ENCODE peak calls at places on chromosome 17, in seven cellular contexts. L is astrocyte of the spinal cord, V is AG10803, M is heart left ventricle, C is Panc1, Q is progenitor cell of endocrine pancreas, U is tibial nerve. H is an unnamed sample.

GRCh38 chr17:59633658-59634359 is 14.1 kb downstream of the CLTC start:
- DNase-seq in V (no peak), C (no peak), L (no peak), U (no peak), Q (no peak), M (no peak), H (no peak)

GRCh38 chr17:32907583-32907982 is 20.4 kb upstream of the TMEM98 start:
- DNase-seq in C (no peak), M (no peak), U (no peak), Q (no peak), V (no peak), L (no peak), H (no peak)

GRCh38 chr17:3724373-3725077 is 822 bp downstream of the HASPIN start:
- DNase-seq in U (no peak), Q (no peak), V (no peak), L (no peak), C (no peak), M (no peak), H (no peak)

GRCh38 chr17:72187544-72187943 is 66.7 kb downstream of the SOX9 start:
- DNase-seq in M (peak), Q (no peak), L (peak), U (peak), V (no peak), C (no peak), H (no peak)

GRCh38 chr17:40307001-40307690 is 1.8 kb upstream of the RARA start:
- DNase-seq in L (peak), U (no peak), C (no peak), M (no peak), Q (no peak), V (peak), H (no peak)

GRCh38 chr17:78231991-78232759 is 744 bp downstream of the TMEM235 start:
- DNase-seq in L (no peak), V (no peak), M (no peak), Q (no peak), U (no peak), C (no peak), H (no peak)

GRCh38 chr17:66740226-66740625 is 94.7 kb upstream of the CACNG5 start:
- DNase-seq in U (no peak), V (no peak), C (no peak), L (no peak), M (no peak), Q (no peak), H (no peak)

GRCh38 chr17:64020068-64020766 is at the start of gene ICAM2:
- DNase-seq in V (no peak), L (no peak), U (peak), C (no peak), Q (no peak), M (peak), H (peak)

GRCh38 chr17:34519286-34519685 is 60.1 kb upstream of the TMEM132E start:
- DNase-seq in V (no peak), C (no peak), Q (no peak), U (no peak), L (no peak), M (no peak), H (no peak)

GRCh38 chr17:74738051-74738996 is 1.3 kb downstream of the RAB37 start:
- DNase-seq in U (no peak), V (no peak), C (no peak), L (no peak), M (no peak), Q (no peak), H (no peak)

GRCh38 chr17:66268247-66268927 is 34.0 kb upstream of the PRKCA start:
- DNase-seq in C (no peak), U (no peak), V (peak), Q (no peak), M (no peak), L (peak), H (no peak)

GRCh38 chr17:17075037-17075755 is 32.9 kb downstream of the MPRIP start:
- DNase-seq in L (peak), U (peak), Q (no peak), V (peak), M (peak), C (no peak), H (no peak)

GRCh38 chr17:18037482-18037881 is 1.5 kb downstream of the ATPAF2 start:
- DNase-seq in L (no peak), U (no peak), M (no peak), V (no peak), C (no peak), Q (no peak), H (no peak)

GRCh38 chr17:76132574-76133338 is 8.3 kb downstream of the FOXJ1 start:
- DNase-seq in Q (peak), M (no peak), V (no peak), U (no peak), L (no peak), C (no peak), H (no peak)

GRCh38 chr17:68972119-68972704 is 17.0 kb upstream of the ABCA8 start:
- DNase-seq in V (peak), L (peak), U (peak), Q (no peak), M (no peak), C (no peak), H (no peak)

GRCh38 chr17:47821424-47822379 is at the start of gene OSBPL7:
- DNase-seq in Q (peak), V (peak), U (peak), M (peak), C (no peak), L (peak), H (peak)
- TF ChIP-seq CTCF in Q (no peak), V (peak), U (no peak), M (no peak), C (no peak), L (peak), H (no peak)

GRCh38 chr17:57484826-57485565 is 228.7 kb downstream of the MSI2 start:
- DNase-seq in L (no peak), M (no peak), V (no peak), C (no peak), U (no peak), Q (no peak), H (no peak)
- TF ChIP-seq CTCF in L (no peak), M (no peak), V (no peak), C (no peak), U (no peak), Q (no peak), H (no peak)

GRCh38 chr17:61411114-61411943 is 11.7 kb downstream of the TBX2 start:
- DNase-seq in L (peak), V (peak), U (no peak), M (peak), C (no peak), Q (peak), H (no peak)
- TF ChIP-seq CTCF in L (peak), V (peak), U (no peak), M (no peak), C (peak), Q (peak), H (no peak)

DNA sequence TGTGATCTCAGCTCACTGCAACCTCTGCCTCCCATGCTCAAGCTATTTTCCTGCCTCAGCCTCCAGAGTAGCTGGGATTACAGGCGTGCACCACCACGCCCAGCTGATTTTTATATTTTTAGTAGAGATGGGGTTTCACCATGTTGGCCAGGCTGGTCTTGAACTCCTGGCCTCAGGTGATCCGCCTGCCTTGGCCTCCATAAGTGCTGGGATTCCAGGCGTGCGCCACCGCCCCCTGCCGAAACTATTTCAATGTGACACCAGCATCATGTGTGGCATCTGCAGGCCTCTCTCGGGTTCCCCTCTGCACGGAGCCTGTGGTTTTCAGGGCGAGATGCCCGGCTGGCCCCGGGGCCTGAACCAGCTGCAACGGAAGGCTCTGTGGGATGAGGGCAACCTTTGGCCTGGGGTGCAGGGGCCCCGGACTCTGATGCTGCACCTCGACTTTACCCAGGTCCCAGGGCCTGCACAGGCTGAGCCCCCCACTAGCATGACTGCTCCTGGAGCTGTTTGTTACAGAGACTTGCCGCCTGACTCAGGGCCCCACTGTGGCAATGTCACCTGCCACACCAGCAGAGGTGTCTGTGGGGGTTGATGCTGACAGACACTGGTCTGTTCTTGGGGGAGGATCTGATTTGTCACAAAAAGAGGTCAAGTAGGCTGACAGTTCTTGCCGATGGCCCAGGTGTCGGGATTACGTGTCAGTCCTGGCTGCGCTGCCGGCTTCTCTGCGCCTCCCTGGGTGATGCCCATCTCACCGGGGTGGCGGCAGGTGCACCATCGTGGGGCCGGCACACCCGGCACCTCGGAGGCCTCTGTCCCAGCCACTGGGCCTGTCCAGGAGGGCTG is 8.6 kb upstream of the TEX19 start:
- DNase-seq in M (no peak), V (peak), Q (no peak), C (no peak), U (no peak), L (no peak), H (no peak)
- TF ChIP-seq CTCF in M (no peak), V (peak), Q (no peak), C (peak), U (no peak), L (no peak), H (no peak)

GRCh38 chr17:6428207-6428965 is 6.5 kb downstream of the AIPL1 start:
- DNase-seq in V (no peak), M (no peak), C (no peak), Q (no peak), L (no peak), U (no peak), H (no peak)

GRCh38 chr17:6426356-6427101 is 8.4 kb downstream of the AIPL1 start:
- DNase-seq in L (no peak), M (no peak), C (no peak), V (no peak), Q (no peak), U (no peak), H (no peak)

GRCh38 chr17:6429266-6429665 is 5.7 kb downstream of the AIPL1 start:
- DNase-seq in L (no peak), V (no peak), U (no peak), M (no peak), C (no peak), Q (no peak), H (no peak)

GRCh38 chr17:6425407-6425806 is 9.5 kb downstream of the AIPL1 start:
- DNase-seq in V (no peak), Q (no peak), U (no peak), L (no peak), M (no peak), C (no peak), H (no peak)

DNA sequence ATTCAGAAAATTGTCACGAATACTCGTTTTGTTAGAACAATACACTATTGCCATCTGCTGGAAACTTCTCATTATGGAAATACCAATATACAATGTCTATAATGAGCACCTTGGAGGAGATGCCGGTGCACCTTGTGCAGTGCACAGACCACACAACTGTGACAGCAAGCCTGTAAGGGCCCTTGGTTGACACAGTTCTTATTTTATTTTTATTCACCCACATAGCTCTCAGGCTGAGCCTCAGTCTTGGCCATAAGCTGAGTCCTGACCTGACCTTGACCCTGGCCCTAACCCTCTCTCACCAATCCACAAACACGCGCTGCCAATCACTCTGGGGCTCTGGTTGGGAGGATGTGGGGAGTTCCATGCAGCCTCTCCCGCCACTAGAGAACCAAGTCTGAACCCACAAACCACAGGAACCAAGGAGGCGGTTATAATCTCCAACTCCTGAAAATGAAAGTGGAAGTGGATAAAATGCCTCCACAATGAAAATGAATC is 7.6 kb downstream of the AIPL1 start:
- DNase-seq in U (no peak), L (peak), C (no peak), Q (no peak), V (peak), M (no peak), H (no peak)
- TF ChIP-seq CTCF in U (no peak), L (peak), C (peak), Q (no peak), V (peak), M (no peak), H (no peak)

DNA sequence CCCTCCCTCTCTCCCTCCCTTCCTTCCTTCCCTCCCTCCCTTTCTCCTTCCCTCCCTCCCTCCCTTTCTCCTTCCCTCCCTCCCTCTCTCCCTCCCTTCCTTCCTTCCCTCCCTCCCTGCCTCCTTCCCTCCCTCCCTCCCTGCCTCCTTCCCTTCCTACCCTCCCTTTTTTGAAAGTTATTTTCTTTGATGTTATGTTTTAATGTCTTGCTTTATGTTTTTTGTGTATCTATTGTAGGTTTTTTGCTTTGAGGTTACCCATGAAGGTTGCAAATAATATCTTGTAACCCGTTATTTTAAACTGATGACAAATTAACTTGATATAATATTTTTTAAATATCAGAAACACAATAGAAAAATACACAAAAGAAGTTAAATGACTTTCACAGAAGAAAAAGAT is 96.2 kb downstream of the SSH2 start:
- DNase-seq in L (no peak), M (no peak), Q (no peak), V (no peak), C (no peak), U (no peak), H (no peak)
- TF ChIP-seq CTCF in L (no peak), M (no peak), Q (no peak), V (no peak), C (no peak), U (no peak), H (no peak)

DNA sequence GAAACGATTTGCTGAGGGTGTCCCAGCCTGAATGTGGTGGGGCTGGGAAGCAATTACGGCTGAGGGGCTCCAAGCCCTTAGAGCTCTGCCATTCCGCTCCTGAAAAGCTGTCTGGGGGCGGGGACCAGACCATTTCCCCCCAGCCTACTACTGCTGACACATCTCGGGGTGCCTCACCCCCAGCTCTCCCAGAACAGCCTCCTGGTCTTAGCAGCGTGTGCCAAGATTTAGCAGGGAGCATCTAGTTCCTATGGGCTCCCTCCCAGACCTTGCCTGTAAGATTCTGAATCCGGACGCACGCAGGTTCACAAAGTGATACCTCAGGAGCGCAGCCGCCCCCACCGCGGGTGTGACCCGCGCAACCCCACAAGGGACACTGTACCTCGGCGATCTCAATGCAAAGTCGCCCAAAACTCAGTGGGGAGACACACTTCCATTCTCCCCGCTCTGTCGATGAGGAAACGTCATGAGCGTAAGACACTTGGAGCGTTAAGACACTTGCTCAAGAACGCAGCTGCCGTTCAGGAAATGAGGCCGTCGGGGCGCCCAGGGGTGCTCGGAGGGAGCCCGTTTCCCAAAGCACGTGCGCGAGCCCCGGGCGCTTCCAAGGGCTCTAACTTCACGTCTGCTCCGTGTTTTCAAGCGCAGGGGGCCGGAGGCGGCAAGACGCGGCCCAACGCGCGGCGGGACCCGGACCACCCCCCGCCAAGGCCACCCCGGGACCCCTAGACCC is 629 bp downstream of the GEMIN4 start:
- DNase-seq in Q (no peak), U (no peak), M (peak), V (peak), C (no peak), L (peak), H (no peak)
- TF ChIP-seq CTCF in Q (no peak), U (no peak), M (no peak), V (no peak), C (no peak), L (no peak), H (no peak)

DNA sequence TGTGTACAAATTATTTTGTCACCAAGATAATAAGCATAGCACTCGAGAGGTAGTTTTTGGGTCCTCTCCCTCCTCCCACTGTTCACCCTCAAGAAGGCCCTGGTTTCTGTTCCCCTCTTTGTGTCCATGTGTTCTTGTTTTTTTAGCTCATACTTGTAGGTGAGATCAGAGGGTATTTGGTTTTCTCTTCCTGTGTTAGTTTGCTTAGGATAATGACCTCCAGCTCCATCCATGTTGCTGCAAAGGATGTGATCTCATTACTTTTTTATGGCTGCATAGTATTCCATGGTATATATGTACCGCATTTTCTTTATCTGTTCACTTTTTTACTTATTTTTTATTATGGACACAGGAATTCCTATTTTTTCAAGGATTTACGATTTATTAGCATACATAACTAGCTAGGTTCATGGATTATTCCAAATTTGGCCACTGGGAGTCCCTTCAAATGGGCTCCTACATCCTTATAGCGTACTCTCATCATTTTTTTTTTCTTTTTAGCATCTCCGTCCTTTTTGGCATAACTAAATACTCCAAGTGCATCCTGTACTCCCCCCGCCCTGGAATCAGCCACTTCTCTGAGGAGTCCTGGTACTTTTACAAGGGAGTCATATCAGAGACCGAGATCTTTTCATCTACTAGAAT is 7.3 kb downstream of the TADA2A start:
- DNase-seq in M (no peak), C (no peak), V (no peak), Q (no peak), L (no peak), U (no peak), H (no peak)
- TF ChIP-seq CTCF in M (no peak), C (no peak), V (peak), Q (peak), L (peak), U (no peak), H (no peak)

H was measured in thoracic aorta.